ENCODE peak calls at places on chromosomes 3 and 15, in five cellular contexts. U is HCT116, Z is NT2/D1, C is progenitor cell of endocrine pancreas, G is HT-29. L is an unnamed sample.

GRCh38 chr15:89374116-89375004 is 39.7 kb upstream of the POLG start:
- DNase-seq in G (no peak), Z (no peak), C (no peak), U (no peak), L (no peak)

GRCh38 chr3:102553876-102554275 is 119.1 kb downstream of the ZPLD1 start:
- DNase-seq in U (no peak), C (no peak), G (no peak), Z (no peak), L (no peak)

GRCh38 chr3:148852271-148853000 is 12.7 kb upstream of the CPA3 start:
- DNase-seq in U (no peak), Z (no peak), C (no peak), G (no peak), L (no peak)

GRCh38 chr3:46656778-46657556 is 36.5 kb downstream of the ALS2CL start:
- DNase-seq in U (no peak), C (no peak), Z (no peak), G (no peak), L (no peak)

GRCh38 chr3:139716908-139717485 is 39.2 kb upstream of the NMNAT3 start:
- DNase-seq in C (no peak), Z (no peak), G (no peak), U (no peak), L (no peak)

GRCh38 chr3:128730521-128730920 is 4.5 kb downstream of the RAB7A start:
- DNase-seq in G (no peak), U (no peak), C (no peak), Z (no peak), L (no peak)

GRCh38 chr3:119559441-119559963 is at the start of gene CD80:
- DNase-seq in U (peak), C (no peak), Z (peak), G (peak), L (peak)

GRCh38 chr3:194323785-194324735 is 27.1 kb downstream of the CPN2 start:
- DNase-seq in G (peak), C (no peak), Z (no peak), U (peak), L (peak)

GRCh38 chr3:150259526-150260145 is 148.5 kb upstream of the TSC22D2 start:
- DNase-seq in Z (no peak), C (no peak), U (no peak), G (no peak), L (no peak)

GRCh38 chr15:87082576-87082975 is 1002.9 kb downstream of the AGBL1 start:
- DNase-seq in U (no peak), Z (no peak), C (no peak), G (no peak), L (no peak)

GRCh38 chr15:101151286-101151685 is 100.6 kb downstream of the CHSY1 start:
- DNase-seq in U (no peak), C (no peak), Z (no peak), G (no peak), L (no peak)

GRCh38 chr3:70433091-70433490 is 120.7 kb upstream of the MDFIC2 start:
- DNase-seq in G (no peak), Z (no peak), C (no peak), U (no peak), L (no peak)

GRCh38 chr3:71973337-71974030 is 188.5 kb upstream of the PROK2 start:
- DNase-seq in G (no peak), U (no peak), Z (no peak), C (no peak), L (no peak)

GRCh38 chr15:76667943-76668715 is 237.0 kb downstream of the SCAPER start:
- DNase-seq in U (no peak), G (no peak), C (no peak), Z (no peak), L (no peak)

GRCh38 chr3:194360568-194360967 is 9.0 kb downstream of the LRRC15 start:
- DNase-seq in U (no peak), G (no peak), C (no peak), Z (no peak), L (no peak)

GRCh38 chr3:30399394-30400181 is 206.8 kb upstream of the TGFBR2 start:
- DNase-seq in U (no peak), Z (no peak), G (no peak), C (no peak), L (no peak)

GRCh38 chr15:74406517-74406916 is 27.2 kb downstream of the SEMA7A start:
- DNase-seq in U (no peak), C (no peak), G (no peak), Z (no peak), L (no peak)

GRCh38 chr3:4945318-4945717 is 33.9 kb upstream of the BHLHE40 start:
- DNase-seq in C (no peak), G (no peak), U (no peak), Z (no peak), L (no peak)

GRCh38 chr15:48541659-48542334 is 103.7 kb downstream of the FBN1 start:
- DNase-seq in Z (no peak), U (no peak), G (no peak), C (no peak), L (no peak)

GRCh38 chr15:92693922-92694331 is 38.4 kb upstream of the FAM174B start:
- DNase-seq in C (no peak), G (peak), Z (no peak), U (peak), L (no peak)

GRCh38 chr3:141646760-141647561 is 91.1 kb upstream of the RNF7 start:
- DNase-seq in Z (peak), G (peak), U (peak), C (no peak), L (no peak)

GRCh38 chr3:184597783-184598182 is 36.2 kb downstream of the EPHB3 start:
- DNase-seq in U (no peak), Z (no peak), G (no peak), C (no peak), L (no peak)

GRCh38 chr3:34396945-34397344 is 598.5 kb downstream of the PDCD6IP start:
- DNase-seq in C (no peak), G (no peak), U (no peak), Z (no peak), L (no peak)

GRCh38 chr3:46538803-46539442 is 27.2 kb downstream of the LRRC2 start:
- DNase-seq in Z (no peak), G (no peak), C (no peak), U (no peak), L (peak)

GRCh38 chr15:32893412-32893811 is 175.6 kb downstream of the GREM1 start:
- DNase-seq in C (no peak), G (no peak), U (no peak), Z (no peak), L (no peak)

GRCh38 chr15:82979726-82980125 is 6.3 kb upstream of the RAMAC start:
- DNase-seq in C (no peak), U (no peak), G (no peak), Z (no peak), L (no peak)

GRCh38 chr15:101578443-101578894 is 73.7 kb downstream of the TM2D3 start:
- DNase-seq in G (peak), C (peak), Z (peak), U (peak), L (no peak)

GRCh38 chr3:197430961-197431910 is 124.5 kb downstream of the BDH1 start:
- DNase-seq in G (no peak), Z (no peak), U (no peak), C (no peak), L (no peak)

GRCh38 chr3:4754180-4755086 is 224.8 kb upstream of the BHLHE40 start:
- DNase-seq in U (no peak), C (no peak), G (no peak), Z (no peak), L (no peak)

GRCh38 chr15:55654541-55654940 is 66.4 kb upstream of the PYGO1 start:
- DNase-seq in Z (no peak), C (no peak), G (no peak), U (no peak), L (no peak)

GRCh38 chr3:53880396-53881345 is 1.3 kb downstream of the ACTR8 start:
- DNase-seq in G (peak), C (no peak), U (no peak), Z (no peak), L (no peak)

GRCh38 chr3:187935623-187936156 is 190.4 kb upstream of the BCL6 start:
- DNase-seq in G (no peak), Z (no peak), C (no peak), U (no peak), L (no peak)

GRCh38 chr15:76107169-76107568 is 47.4 kb downstream of the TMEM266 start:
- DNase-seq in U (no peak), G (no peak), C (no peak), Z (no peak), L (no peak)

GRCh38 chr3:40337136-40338108 is 27.9 kb downstream of the EIF1B start:
- DNase-seq in Z (no peak), U (no peak), G (no peak), C (no peak), L (no peak)

GRCh38 chr3:40079845-40080240 is 229.7 kb upstream of the EIF1B start:
- DNase-seq in G (no peak), C (no peak), U (no peak), Z (no peak), L (no peak)

GRCh38 chr15:64476550-64476949 is 16.2 kb downstream of the ZNF609 start:
- DNase-seq in C (no peak), Z (no peak), U (no peak), G (no peak), L (no peak)

L was measured in germinal center.